ENCODE peak calls at places on chromosomes 16 and 17, in six cellular contexts. Q, M, N, J, S and K are unnamed samples.

GRCh38 chr16:3058173-3059030 is 7.0 kb upstream of the IL32 start:
- DNase-seq in M (peak), N (peak), J (peak), Q (peak), S (no peak), K (no peak)

GRCh38 chr17:33697557-33697956 is 404.5 kb upstream of the ASIC2 start:
- DNase-seq in M (no peak), S (no peak), Q (no peak), J (no peak), N (no peak), K (no peak)

GRCh38 chr16:6484121-6484520 is 848.5 kb upstream of the RBFOX1 start:
- DNase-seq in J (no peak), Q (no peak), N (no peak), M (no peak), S (no peak), K (no peak)

GRCh38 chr17:38434178-38434665 is 6.0 kb downstream of the ARHGAP23 start:
- DNase-seq in M (no peak), Q (no peak), S (no peak), J (no peak), N (no peak), K (no peak)

GRCh38 chr16:588639-588888 is 1.3 kb upstream of the RAB40C start:
- DNase-seq in N (no peak), Q (peak), J (peak), M (peak), S (no peak), K (no peak)

GRCh38 chr17:75526555-75527270 is 1.2 kb downstream of the LLGL2 start:
- DNase-seq in J (peak), S (no peak), M (peak), Q (peak), N (no peak), K (no peak)

GRCh38 chr16:50808929-50809538 is 67.1 kb downstream of the CYLD start:
- DNase-seq in M (peak), N (no peak), J (no peak), Q (no peak), S (no peak), K (no peak)

GRCh38 chr17:30995347-30995746 is 24.5 kb downstream of the RNF135 start:
- DNase-seq in Q (no peak), S (no peak), N (no peak), J (no peak), M (no peak), K (no peak)

GRCh38 chr16:86929149-86929871 is 351.0 kb downstream of the FOXL1 start:
- DNase-seq in N (no peak), S (no peak), M (no peak), Q (no peak), J (peak), K (no peak)

DNA sequence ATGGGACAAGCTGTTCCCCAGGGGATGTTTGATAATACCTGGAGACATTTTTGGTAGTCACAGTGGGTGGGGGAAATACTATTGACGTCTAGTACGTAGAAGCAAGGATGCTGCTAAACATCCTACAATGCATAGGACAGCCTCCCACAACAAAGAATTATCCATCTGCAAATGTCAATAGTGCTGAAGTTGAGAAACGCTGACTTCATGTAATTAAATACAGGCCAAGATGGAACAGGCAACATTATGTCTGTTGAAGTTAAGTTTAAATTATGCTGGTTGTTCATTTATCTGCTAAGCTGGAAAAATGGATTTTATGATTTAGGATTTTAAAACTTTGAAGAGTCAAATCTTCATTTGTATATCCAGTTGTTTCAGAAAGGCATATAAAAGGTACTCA is 341.2 kb upstream of the DYNLRB2 start:
- DNase-seq in S (no peak), N (no peak), Q (no peak), M (no peak), J (no peak), K (no peak)
- TF ChIP-seq POLR2AphosphoS5 in S (no peak), N (no peak), Q (no peak), M (no peak), J (no peak), K (no peak)

GRCh38 chr17:42845918-42846593 is 1.7 kb downstream of the AOC2 start:
- DNase-seq in J (peak), M (no peak), Q (no peak), N (no peak), S (no peak), K (no peak)

GRCh38 chr17:42849451-42850157 is 1.4 kb upstream of the AOC3 start:
- DNase-seq in S (no peak), Q (no peak), M (no peak), J (peak), N (no peak), K (no peak)

GRCh38 chr17:42849031-42849430 is 2.0 kb upstream of the AOC3 start:
- DNase-seq in Q (no peak), N (no peak), J (peak), S (no peak), M (no peak), K (no peak)

GRCh38 chr17:42846594-42847280 is 2.4 kb downstream of the AOC2 start:
- DNase-seq in J (peak), N (no peak), Q (no peak), M (no peak), S (no peak), K (no peak)

GRCh38 chr17:42848093-42848492 is 2.9 kb upstream of the AOC3 start:
- DNase-seq in N (no peak), S (no peak), M (no peak), J (no peak), Q (no peak), K (no peak)
- TF ChIP-seq POLR2AphosphoS5 in N (no peak), S (no peak), M (no peak), J (no peak), Q (no peak), K (no peak)

GRCh38 chr17:50363217-50364060 is 9.5 kb downstream of the MRPL27 start:
- DNase-seq in S (no peak), Q (no peak), M (peak), N (no peak), J (no peak), K (no peak)

GRCh38 chr17:50364061-50364458 is 8.9 kb downstream of the MRPL27 start:
- DNase-seq in S (no peak), Q (no peak), M (no peak), N (no peak), J (peak), K (no peak)

GRCh38 chr17:50365165-50365564 is 7.8 kb downstream of the MRPL27 start:
- DNase-seq in Q (no peak), S (no peak), M (peak), N (no peak), J (no peak), K (no peak)

GRCh38 chr17:50365649-50366393 is 7.2 kb downstream of the MRPL27 start:
- DNase-seq in S (no peak), M (no peak), N (no peak), J (peak), Q (no peak), K (no peak)

DNA sequence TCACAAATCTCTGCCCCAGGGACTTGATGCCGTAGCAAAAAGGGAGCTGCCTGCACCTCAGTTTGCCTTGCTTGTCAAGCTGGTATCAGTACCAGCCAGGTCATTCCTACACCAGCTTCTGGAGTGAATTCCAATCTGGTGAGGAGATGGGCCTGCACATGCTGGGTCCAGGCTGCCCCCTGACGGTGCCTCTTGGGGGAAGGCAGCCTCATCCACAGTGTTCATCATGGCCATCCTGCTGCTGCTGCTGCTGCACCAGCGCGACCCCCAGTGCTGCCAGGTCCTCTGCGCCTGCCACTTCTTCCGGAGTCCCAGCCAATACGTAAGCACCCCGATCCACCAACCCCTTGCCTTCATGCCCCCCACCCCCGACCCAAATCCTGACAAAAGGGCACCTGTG is 8.3 kb downstream of the MRPL27 start:
- DNase-seq in S (no peak), Q (no peak), J (peak), N (no peak), M (peak), K (no peak)
- TF ChIP-seq POLR2AphosphoS5 in S (no peak), Q (no peak), J (no peak), N (no peak), M (no peak), K (no peak)

GRCh38 chr16:80931985-80932720 is 74.5 kb downstream of the CMC2 start:
- DNase-seq in Q (peak), N (no peak), S (peak), J (no peak), M (peak), K (peak)
- TF ChIP-seq POLR2AphosphoS5 in Q (no peak), N (no peak), S (no peak), J (peak), M (no peak), K (no peak)